ENCODE peak calls at places on chromosomes 2 and 18, in nine cellular contexts. E is CD4-positive, alpha-beta T cell; D is H1; Z is nephron progenitor cell; N is hepatocyte; R is GM20000; S is lower leg skin; X is B cell; B is gastrocnemius medialis. W is an unnamed sample.

GRCh38 chr2:68740184-68740914 is 5.7 kb downstream of the ARHGAP25 start:
- DNase-seq in N (no peak), X (no peak), Z (no peak), B (no peak), S (peak), E (no peak), R (no peak), D (no peak), W (no peak)

GRCh38 chr18:23317975-23318675 is 135.0 kb upstream of the RIOK3 start:
- DNase-seq in X (no peak), D (no peak), N (no peak), S (no peak), Z (no peak), E (no peak), B (no peak), R (no peak), W (no peak)

GRCh38 chr2:98028931-98029717 is 33.4 kb upstream of the TMEM131 start:
- DNase-seq in E (no peak), B (no peak), S (peak), Z (no peak), D (no peak), N (no peak), X (no peak), R (no peak), W (no peak)

GRCh38 chr2:100178085-100178788 is 35.8 kb upstream of the AFF3 start:
- DNase-seq in N (peak), D (peak), X (peak), E (no peak), S (no peak), B (no peak), R (no peak), Z (peak), W (no peak)

GRCh38 chr18:6719098-6719913 is 10.2 kb upstream of the ARHGAP28 start:
- DNase-seq in X (no peak), D (no peak), B (no peak), Z (no peak), R (no peak), E (no peak), N (no peak), S (no peak), W (no peak)

GRCh38 chr2:128323501-128323931 is 4.8 kb upstream of the HS6ST1 start:
- DNase-seq in N (no peak), B (no peak), S (peak), Z (no peak), D (no peak), E (no peak), R (no peak), X (no peak), W (peak)

GRCh38 chr2:46711156-46711555 is 204.4 kb downstream of the MCFD2 start:
- DNase-seq in S (no peak), Z (no peak), N (no peak), R (no peak), D (no peak), X (no peak), B (no peak), E (no peak), W (no peak)

GRCh38 chr18:2653467-2653866 is 2.1 kb upstream of the SMCHD1 start:
- DNase-seq in D (no peak), X (peak), R (no peak), N (no peak), S (no peak), E (no peak), Z (no peak), B (no peak), W (no peak)

GRCh38 chr18:13493725-13494124 is 232.6 kb downstream of the FAM210A start:
- DNase-seq in S (no peak), D (no peak), N (no peak), Z (no peak), B (no peak), E (no peak), R (no peak), X (no peak), W (no peak)

GRCh38 chr2:69082430-69082997 is 69.5 kb downstream of the ANTXR1 start:
- DNase-seq in N (peak), B (no peak), E (no peak), X (no peak), D (no peak), S (peak), Z (no peak), R (no peak), W (no peak)

GRCh38 chr18:6866552-6866951 is 137.0 kb downstream of the ARHGAP28 start:
- DNase-seq in Z (no peak), B (no peak), N (no peak), D (no peak), E (no peak), S (no peak), R (no peak), X (no peak), W (no peak)

GRCh38 chr18:67783215-67783946 is 266.9 kb upstream of the DSEL start:
- DNase-seq in B (no peak), E (no peak), Z (no peak), X (no peak), S (no peak), R (no peak), N (no peak), D (no peak), W (no peak)

GRCh38 chr2:229118336-229118735 is 152.8 kb downstream of the PID1 start:
- DNase-seq in X (no peak), D (no peak), E (no peak), Z (no peak), N (no peak), S (no peak), R (no peak), B (no peak), W (no peak)

GRCh38 chr18:34773961-34774754 is 64.1 kb downstream of the DTNA start:
- DNase-seq in S (no peak), D (no peak), E (no peak), Z (no peak), B (no peak), N (peak), X (no peak), R (no peak), W (no peak)

GRCh38 chr18:51653507-51654213 is 456.2 kb upstream of the MEX3C start:
- DNase-seq in X (no peak), S (no peak), Z (no peak), R (no peak), N (no peak), E (no peak), D (no peak), B (no peak), W (no peak)

GRCh38 chr2:74191596-74192380 is 6.6 kb upstream of the MTHFD2 start:
- DNase-seq in S (no peak), E (no peak), D (no peak), N (no peak), B (no peak), X (no peak), Z (no peak), R (no peak), W (no peak)

GRCh38 chr2:27099334-27099955 is 12.9 kb downstream of the KHK start:
- DNase-seq in B (no peak), X (no peak), N (no peak), D (no peak), R (no peak), S (no peak), Z (no peak), E (no peak), W (no peak)

GRCh38 chr18:23281626-23282436 is 146.5 kb downstream of the CABLES1 start:
- DNase-seq in B (no peak), Z (no peak), N (peak), E (no peak), D (no peak), S (no peak), R (no peak), X (no peak), W (no peak)

GRCh38 chr18:13237641-13238040 is 19.1 kb downstream of the LDLRAD4 start:
- DNase-seq in R (no peak), N (no peak), E (no peak), X (no peak), S (no peak), Z (no peak), D (no peak), B (no peak), W (no peak)

GRCh38 chr2:217890445-217890844 is 112.3 kb downstream of the TNS1 start:
- DNase-seq in Z (peak), X (no peak), R (no peak), D (no peak), N (peak), S (peak), B (peak), E (no peak), W (no peak)
- TF ChIP-seq CTCF in Z (peak), X (no peak), R (no peak), D (no peak), N (peak), S (no peak), B (peak), E (no peak), W (no peak)

GRCh38 chr2:234771985-234772774 is 179.6 kb upstream of the SH3BP4 start:
- DNase-seq in E (no peak), R (no peak), X (no peak), Z (peak), D (no peak), S (no peak), N (no peak), B (no peak), W (no peak)

GRCh38 chr2:234772775-234773064 is 179.1 kb upstream of the SH3BP4 start:
- DNase-seq in Z (peak), B (no peak), S (no peak), N (no peak), D (no peak), R (no peak), E (no peak), X (no peak), W (no peak)

GRCh38 chr2:234770715-234771141 is 181.1 kb upstream of the SH3BP4 start:
- DNase-seq in S (no peak), X (no peak), N (no peak), B (no peak), R (no peak), E (no peak), D (no peak), Z (no peak), W (no peak)

GRCh38 chr2:234770081-234770506 is 181.7 kb upstream of the SH3BP4 start:
- DNase-seq in X (no peak), N (peak), B (no peak), D (no peak), S (no peak), E (no peak), R (no peak), Z (no peak), W (no peak)

DNA sequence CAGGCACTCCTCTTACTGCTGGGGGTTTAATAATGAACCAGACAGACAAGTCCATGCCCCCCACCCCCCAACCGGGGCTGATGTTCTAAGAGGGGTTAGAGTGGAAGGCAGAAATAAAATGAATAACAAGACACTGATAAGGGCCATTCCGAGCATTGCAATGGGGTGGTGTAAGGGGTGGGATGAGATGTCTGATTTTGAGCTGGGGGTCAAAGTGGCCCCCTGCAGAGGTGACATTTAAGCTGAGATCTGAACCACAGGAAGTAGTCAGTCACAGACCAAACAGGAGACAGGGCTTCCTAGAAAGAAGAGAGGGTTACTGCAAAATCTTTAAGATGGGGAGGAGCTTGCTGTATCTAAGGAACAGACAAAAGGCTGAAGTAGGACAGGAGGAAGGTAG is 180.6 kb upstream of the SH3BP4 start:
- DNase-seq in Z (no peak), R (no peak), B (no peak), N (no peak), E (no peak), S (no peak), X (no peak), D (no peak), W (no peak)
- TF ChIP-seq CTCF in Z (no peak), R (no peak), B (no peak), N (no peak), E (no peak), S (no peak), X (no peak), D (no peak), W (no peak)

GRCh38 chr2:71148506-71149063 is 18.2 kb downstream of the MPHOSPH10 start:
- DNase-seq in Z (no peak), S (no peak), X (no peak), E (no peak), D (no peak), R (no peak), B (no peak), N (no peak), W (no peak)

GRCh38 chr2:71151620-71152019 is 21.2 kb downstream of the MPHOSPH10 start:
- DNase-seq in S (no peak), Z (no peak), E (no peak), N (no peak), R (no peak), B (no peak), X (no peak), D (no peak), W (no peak)

GRCh38 chr2:71153585-71153984 is 23.2 kb downstream of the MPHOSPH10 start:
- DNase-seq in D (no peak), N (no peak), R (no peak), X (no peak), E (no peak), Z (no peak), S (no peak), B (no peak), W (no peak)

GRCh38 chr2:71154279-71154678 is 23.8 kb downstream of the MPHOSPH10 start:
- DNase-seq in N (no peak), R (no peak), X (no peak), S (no peak), E (no peak), B (no peak), Z (no peak), D (no peak), W (no peak)

DNA sequence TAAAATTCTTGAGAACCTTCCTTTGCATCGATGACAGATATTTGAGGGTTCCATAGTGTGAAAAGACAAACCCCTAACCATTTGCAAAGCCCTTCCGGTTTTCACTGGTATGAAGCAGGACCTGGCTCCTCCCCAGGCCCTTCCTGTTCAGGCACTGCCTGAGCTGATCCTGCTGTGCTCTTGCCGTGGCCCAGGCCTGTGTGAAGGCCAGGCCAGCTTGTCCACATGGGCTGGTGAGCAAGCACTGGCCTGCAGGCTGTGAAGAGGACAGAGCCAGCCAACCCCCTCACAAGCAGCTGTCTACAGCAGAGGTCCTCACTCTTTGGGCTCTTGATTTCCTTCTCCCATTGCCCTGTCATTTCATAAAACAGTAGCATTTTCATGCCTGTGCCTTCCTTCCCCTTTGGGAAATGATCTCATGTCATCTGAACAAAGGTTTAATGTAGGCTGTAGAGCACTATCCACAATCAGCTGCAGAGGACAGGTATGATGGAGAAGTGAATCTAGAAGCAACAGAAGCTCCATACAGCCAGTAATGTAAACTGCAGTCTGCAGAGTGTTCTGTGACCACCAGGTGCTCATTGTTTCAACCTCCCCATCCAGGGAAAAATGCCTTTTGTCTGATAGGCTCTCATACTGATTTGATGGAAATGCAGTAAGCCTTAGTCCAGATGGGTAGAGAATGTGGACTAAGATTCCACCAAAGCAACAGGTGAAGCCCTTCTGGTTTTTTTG is 19.8 kb downstream of the MPHOSPH10 start:
- DNase-seq in S (no peak), R (no peak), D (no peak), Z (no peak), X (no peak), E (no peak), N (no peak), B (no peak), W (no peak)
- TF ChIP-seq CTCF in S (no peak), R (no peak), D (no peak), Z (no peak), X (no peak), E (no peak), N (no peak), B (no peak), W (no peak)

DNA sequence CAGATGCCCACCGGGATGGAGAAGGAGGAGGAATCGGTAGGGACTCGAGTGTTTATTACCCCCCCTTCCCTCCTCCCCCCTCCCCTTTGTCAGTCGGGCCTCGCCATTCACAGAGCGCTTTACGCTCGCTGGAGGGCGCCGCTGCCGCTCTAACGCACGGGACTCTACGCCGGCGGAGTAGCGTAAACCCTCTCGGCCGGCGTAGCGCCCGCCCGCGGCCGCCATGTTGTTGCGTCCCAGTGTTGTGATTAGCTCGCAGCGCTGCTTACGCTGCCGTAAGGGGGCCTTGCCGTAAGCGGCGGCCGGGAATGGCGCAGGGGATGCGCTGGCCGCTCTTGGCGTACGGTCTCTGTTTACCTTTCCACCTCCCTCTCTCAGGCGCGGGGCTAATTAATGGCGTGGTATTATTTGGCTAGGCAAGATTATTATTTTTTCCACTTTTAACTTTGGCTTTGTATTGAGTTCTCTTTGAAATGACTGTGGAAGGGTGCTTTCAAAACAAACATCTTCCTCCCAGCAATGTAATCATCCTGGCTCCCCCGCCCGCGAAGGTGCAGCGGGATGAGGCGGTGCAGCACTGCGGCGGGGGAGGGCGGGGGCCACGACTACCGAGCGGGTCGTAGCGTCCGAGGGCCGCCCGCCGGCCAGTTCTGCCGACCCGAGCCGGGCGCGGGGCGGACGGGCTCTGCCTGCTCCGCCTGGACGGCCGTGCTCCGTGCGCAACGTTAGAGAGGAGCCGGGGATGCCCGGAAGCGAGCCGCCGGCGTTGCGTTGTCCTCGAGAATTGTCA is 779 bp downstream of the EPC2 start:
- DNase-seq in N (peak), Z (peak), D (peak), R (peak), X (peak), S (peak), B (peak), E (peak), W (peak)
- TF ChIP-seq CTCF in N (peak), Z (no peak), D (no peak), R (peak), X (peak), S (no peak), B (no peak), E (no peak), W (peak)

GRCh38 chr2:135998842-135999241 is 13.4 kb upstream of the DARS1 start:
- DNase-seq in R (no peak), D (no peak), N (no peak), Z (no peak), S (no peak), B (no peak), E (no peak), X (no peak), W (no peak)

GRCh38 chr2:135999899-136000298 is 14.5 kb upstream of the DARS1 start:
- DNase-seq in B (no peak), D (no peak), Z (no peak), X (no peak), N (no peak), S (no peak), E (no peak), R (no peak), W (no peak)

GRCh38 chr2:135994281-135994680 is 8.9 kb upstream of the DARS1 start:
- DNase-seq in X (no peak), S (no peak), B (no peak), E (no peak), Z (no peak), N (no peak), D (no peak), R (no peak), W (no peak)

GRCh38 chr2:135996304-135996703 is 10.9 kb upstream of the DARS1 start:
- DNase-seq in N (no peak), S (no peak), D (no peak), E (no peak), Z (no peak), B (no peak), X (no peak), R (no peak), W (no peak)

GRCh38 chr2:135997380-135997779 is 12.0 kb upstream of the DARS1 start:
- DNase-seq in S (no peak), Z (peak), B (no peak), D (peak), N (peak), X (peak), R (peak), E (no peak), W (no peak)
- TF ChIP-seq CTCF in S (no peak), Z (peak), B (no peak), D (peak), N (peak), X (peak), R (no peak), E (no peak), W (no peak)

DNA sequence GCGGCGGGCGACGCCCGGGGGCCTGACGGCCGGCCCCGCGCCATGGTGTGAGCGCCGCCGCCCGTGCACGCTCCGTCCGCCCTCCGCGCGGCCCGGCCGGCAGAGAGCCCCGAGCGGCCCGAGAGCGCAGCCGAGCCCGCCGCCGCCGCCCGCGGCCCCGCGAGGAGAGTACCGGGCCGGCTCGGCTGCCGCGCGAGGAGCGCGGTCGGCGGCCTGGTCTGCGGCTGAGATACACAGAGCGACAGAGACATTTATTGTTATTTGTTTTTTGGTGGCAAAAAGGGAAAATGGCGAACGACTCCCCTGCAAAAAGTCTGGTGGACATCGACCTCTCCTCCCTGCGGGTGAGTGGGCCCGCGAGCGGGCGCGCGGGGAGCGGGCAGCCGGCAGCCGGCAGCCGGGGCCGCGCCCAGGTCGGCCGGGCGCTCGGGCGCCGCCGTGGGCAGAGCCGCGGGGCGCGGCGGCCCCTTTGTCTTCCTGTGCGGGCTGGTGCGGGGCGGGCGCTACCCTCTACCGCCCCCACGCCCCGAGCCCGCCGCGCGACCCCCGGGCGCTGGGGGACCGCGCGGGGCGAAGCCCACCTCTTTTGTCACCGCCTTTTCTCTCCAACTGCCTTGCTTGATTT is 399 bp downstream of the MAP4K4 start:
- DNase-seq in N (peak), X (peak), E (no peak), D (no peak), R (no peak), Z (peak), S (no peak), B (no peak), W (peak)
- TF ChIP-seq CTCF in N (peak), X (no peak), E (no peak), D (no peak), R (no peak), Z (no peak), S (no peak), B (no peak), W (no peak)

GRCh38 chr18:54742120-54742519 is 86.2 kb upstream of the RAB27B start:
- DNase-seq in X (no peak), B (no peak), E (no peak), N (no peak), Z (no peak), S (no peak), D (no peak), R (no peak), W (no peak)
- TF ChIP-seq CTCF in X (no peak), B (no peak), E (no peak), N (no peak), Z (no peak), S (no peak), D (no peak), R (no peak), W (no peak)